ENCODE peak calls at places on chromosomes 3 and 15, in four cellular contexts. B is mesendoderm; Q is activated T-helper 1 cell treated with anti-CD3 and anti-CD28 coated beads, Interleukin-2, amount 50 U/mL, for 16 hours; X is stimulated activated CD8-positive, alpha-beta memory T cell treated with anti-CD3 and anti-CD28 coated beads, Interleukin-2, amount 100 ng/mL, for 48 hours. U is an unnamed sample.
A peak's percentile ranks its signal among the peaks of the same experiment; 100 is the strongest.

GRCh38 chr3:188076176-188076575 is 77.8 kb upstream of the LPP start:
- DNase-seq in B (no peak), Q (no peak), X (no peak), U (no peak)

GRCh38 chr3:156356537-156357363 is 198.2 kb downstream of the SSR3 start:
- DNase-seq in B (no peak), Q (no peak), X (no peak), U (no peak)

GRCh38 chr3:45176912-45177311 is 30.7 kb upstream of the CDCP1 start:
- DNase-seq in B (no peak), Q (no peak), X (no peak), U (no peak)

GRCh38 chr3:57757642-57758297 is 1.7 kb downstream of the SLMAP start:
- DNase-seq in B (peak; percentile 65), Q (no peak), X (no peak), U (no peak)

GRCh38 chr15:74025436-74025835 is 30.9 kb downstream of the PML start:
- DNase-seq in B (no peak), Q (no peak), X (no peak), U (no peak)

GRCh38 chr3:38022301-38022700 is 7.1 kb downstream of the PLCD1 start:
- DNase-seq in B (no peak), Q (no peak), X (no peak), U (no peak)

GRCh38 chr15:35529784-35530183 is 16.2 kb downstream of the DPH6 start:
- DNase-seq in B (no peak), Q (no peak), X (no peak), U (no peak)

GRCh38 chr3:50467932-50468331 is 35.5 kb downstream of the CACNA2D2 start:
- DNase-seq in B (no peak), Q (no peak), X (no peak), U (no peak)

GRCh38 chr3:37773925-37774324 is 87.8 kb upstream of the CTDSPL start:
- DNase-seq in B (no peak), Q (no peak), X (no peak), U (no peak)

GRCh38 chr3:130390079-130390478 is 44.6 kb downstream of the COL6A5 start:
- DNase-seq in B (no peak), Q (no peak), X (no peak), U (no peak)

GRCh38 chr15:73782339-73782979 is 29.3 kb upstream of the INSYN1 start:
- DNase-seq in B (no peak), Q (no peak), X (no peak), U (no peak)

GRCh38 chr3:111051354-111051753 is 20.3 kb upstream of the NECTIN3 start:
- DNase-seq in B (no peak), Q (no peak), X (no peak), U (no peak)

GRCh38 chr3:13955084-13955483 is 75.2 kb upstream of the WNT7A start:
- DNase-seq in B (no peak), Q (no peak), X (no peak), U (no peak)

GRCh38 chr3:101571028-101571895 is 2.7 kb upstream of the PCNP start:
- DNase-seq in B (no peak), Q (no peak), X (no peak), U (no peak)